ENCODE peak calls at places on chromosomes 5 and 9, in seven cellular contexts. F is pancreas, U is Panc1, H is fibroblast of mammary gland, I is heart right ventricle, Z is cardiac muscle cell, Y is thyroid gland. B is an unnamed sample.
A peak's percentile ranks its signal among the peaks of the same experiment; 100 is the strongest.

GRCh38 chr9:87157366-87158031 is 210.2 kb upstream of the GAS1 start:
- DNase-seq in H (no peak), I (no peak), F (no peak), Z (no peak), U (no peak), Y (peak; percentile 71), B (peak; percentile 54)

GRCh38 chr9:95947118-95947517 is 71.6 kb downstream of the ERCC6L2 start:
- DNase-seq in Z (no peak), Y (no peak), U (no peak), F (no peak), I (no peak), H (no peak), B (no peak)

GRCh38 chr9:85430659-85431370 is 310.9 kb downstream of the AGTPBP1 start:
- DNase-seq in F (no peak), Z (no peak), H (peak; percentile 4), I (peak; percentile 44), Y (no peak), U (no peak), B (no peak)

GRCh38 chr5:124661317-124662141 is 84.9 kb downstream of the ZNF608 start:
- DNase-seq in Y (peak; percentile 63), F (peak; percentile 36), U (no peak), I (no peak), Z (peak; percentile 82), H (peak; percentile 72), B (peak; percentile 81)

GRCh38 chr5:10499776-10500175 is 58.1 kb downstream of the ROPN1L start:
- DNase-seq in U (no peak), H (no peak), Y (no peak), Z (no peak), I (no peak), F (no peak), B (no peak)

GRCh38 chr9:108838017-108838416 is 17.8 kb downstream of the ACTL7B start:
- DNase-seq in Y (no peak), F (no peak), I (no peak), Z (no peak), H (peak; percentile 50), U (no peak), B (peak; percentile 13)

GRCh38 chr5:54224083-54224836 is 86.1 kb downstream of the ARL15 start:
- DNase-seq in U (no peak), I (no peak), H (peak; percentile 27), Y (no peak), F (no peak), Z (no peak), B (peak; percentile 21)

GRCh38 chr9:121510766-121511555 is 11.3 kb upstream of the GGTA1 start:
- DNase-seq in Z (peak; percentile 65), Y (peak; percentile 10), U (no peak), F (no peak), H (no peak), I (peak; percentile 53), B (peak; percentile 20)

GRCh38 chr9:71490810-71491209 is 277.5 kb downstream of the CEMIP2 start:
- DNase-seq in H (peak; percentile 2), I (no peak), Z (no peak), Y (no peak), F (no peak), U (no peak), B (no peak)

GRCh38 chr5:67291671-67292070 is 95.1 kb upstream of the CD180 start:
- DNase-seq in U (no peak), H (no peak), Y (no peak), Z (no peak), I (no peak), F (no peak), B (no peak)

GRCh38 chr5:96283589-96283988 is 149.5 kb downstream of the PCSK1 start:
- DNase-seq in I (no peak), Y (no peak), H (no peak), Z (no peak), U (no peak), F (no peak), B (no peak)

GRCh38 chr9:75181748-75182147 is 93.4 kb downstream of the OSTF1 start:
- DNase-seq in H (peak; percentile 55), I (no peak), Y (no peak), Z (no peak), F (no peak), U (peak; percentile 7), B (no peak)

GRCh38 chr9:30723656-30724055 is 1660.8 kb upstream of the ACO1 start:
- DNase-seq in H (no peak), Z (no peak), F (no peak), I (no peak), Y (no peak), U (no peak), B (no peak)

GRCh38 chr5:151683936-151684586 is 2.7 kb downstream of the SPARC start:
- DNase-seq in I (no peak), U (no peak), H (no peak), Y (no peak), Z (no peak), F (no peak), B (peak; percentile 36)

GRCh38 chr5:80703291-80703690 is 48.5 kb upstream of the DHFR start:
- DNase-seq in I (no peak), Z (no peak), F (no peak), H (no peak), Y (no peak), U (no peak), B (no peak)

GRCh38 chr5:36692791-36693763 is 86.7 kb downstream of the SLC1A3 start:
- DNase-seq in U (no peak), Y (peak; percentile 75), Z (peak; percentile 88), I (peak; percentile 77), F (peak; percentile 56), H (peak; percentile 75), B (peak; percentile 74)

GRCh38 chr5:103505581-103506305 is 56.8 kb downstream of the NUDT12 start:
- DNase-seq in F (no peak), H (peak; percentile 94), Y (no peak), U (no peak), I (no peak), Z (no peak), B (peak; percentile 94)

GRCh38 chr5:75405296-75405695 is 68.3 kb downstream of the HMGCR start:
- DNase-seq in I (no peak), U (no peak), Z (no peak), Y (no peak), F (no peak), H (peak; percentile 20), B (no peak)

GRCh38 chr5:34474573-34475021 is 181.5 kb upstream of the RAI14 start:
- DNase-seq in I (no peak), Y (no peak), U (peak; percentile 58), F (no peak), Z (peak; percentile 55), H (peak; percentile 72), B (peak; percentile 72)

GRCh38 chr5:127029513-127030258 is 672 bp downstream of the MARCHF3 start:
- DNase-seq in H (peak; percentile 63), Z (peak; percentile 60), Y (peak; percentile 48), I (peak; percentile 50), U (no peak), F (peak; percentile 59), B (peak; percentile 59)

GRCh38 chr5:135328128-135328687 is 70.8 kb downstream of the MACROH2A1 start:
- DNase-seq in I (no peak), U (no peak), Z (no peak), Y (no peak), F (no peak), H (no peak), B (no peak)

GRCh38 chr5:167798427-167798826 is 493.0 kb upstream of the WWC1 start:
- DNase-seq in Z (no peak), U (no peak), Y (no peak), I (no peak), H (no peak), F (no peak), B (no peak)

GRCh38 chr9:133275105-133276000 is at the start of gene ABO:
- DNase-seq in Y (peak; percentile 67), H (no peak), F (peak; percentile 54), U (no peak), I (peak; percentile 44), Z (peak; percentile 30), B (no peak)

GRCh38 chr5:3197699-3198098 is 397.9 kb upstream of the IRX1 start:
- DNase-seq in U (no peak), F (no peak), Z (peak; percentile 75), Y (no peak), I (no peak), H (no peak), B (no peak)

DNA sequence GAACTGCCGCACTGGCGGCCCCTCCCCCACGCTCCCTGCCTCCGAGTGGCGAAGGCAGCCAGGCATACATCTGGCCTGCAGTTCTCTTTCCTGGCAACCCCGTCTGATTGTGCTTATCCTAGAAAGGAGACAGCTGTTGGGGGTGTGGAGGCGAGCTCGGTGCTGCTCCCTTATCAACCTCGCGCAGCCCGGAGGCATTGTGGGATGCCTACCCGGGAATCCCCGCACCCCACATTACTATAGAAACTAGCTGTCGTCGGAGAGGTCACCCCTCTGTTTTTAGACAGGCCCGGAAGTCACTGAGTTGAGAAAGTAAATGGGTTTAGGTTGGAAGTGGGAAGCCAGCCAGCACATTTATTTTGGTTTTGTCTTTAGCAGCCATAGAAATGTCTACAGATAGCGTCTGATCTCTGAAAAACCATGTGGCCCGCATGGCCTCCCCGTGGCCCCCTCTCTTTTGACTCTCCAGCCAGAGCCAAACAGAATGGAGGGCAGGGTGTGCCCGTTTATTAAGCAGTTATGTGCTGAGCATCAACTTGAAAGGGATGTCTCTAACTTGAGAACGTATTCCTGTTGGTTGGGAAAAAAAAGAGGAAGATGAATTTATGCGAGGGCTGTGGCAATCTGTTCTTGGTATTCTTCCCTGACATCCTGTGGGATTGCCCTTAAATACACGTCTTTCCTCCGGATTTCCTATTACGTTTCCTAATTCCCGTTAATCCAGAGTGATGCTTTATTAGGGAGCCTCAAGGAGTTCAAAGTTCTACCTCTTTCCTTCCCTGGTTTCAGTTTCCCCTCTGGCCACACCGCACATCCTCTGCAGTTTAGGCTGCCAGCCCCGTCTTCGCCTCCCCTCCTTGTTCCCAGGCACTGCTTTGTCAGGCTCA is 3.9 kb downstream of the STC2 start:
- DNase-seq in H (peak; percentile 83), U (no peak), Y (peak; percentile 96), I (peak; percentile 81), F (peak; percentile 97), Z (no peak), B (peak; percentile 96)
- H3K4me3 ChIP-seq in H (peak overlapping the region; percentile 3), U (peak overlapping the region; percentile 92), Y (no peak overlapping the region), I (peak overlapping the region; percentile 2), F (peak overlapping the region; percentile 64), Z (no peak overlapping the region), B (peak overlapping the region; percentile 98)

DNA sequence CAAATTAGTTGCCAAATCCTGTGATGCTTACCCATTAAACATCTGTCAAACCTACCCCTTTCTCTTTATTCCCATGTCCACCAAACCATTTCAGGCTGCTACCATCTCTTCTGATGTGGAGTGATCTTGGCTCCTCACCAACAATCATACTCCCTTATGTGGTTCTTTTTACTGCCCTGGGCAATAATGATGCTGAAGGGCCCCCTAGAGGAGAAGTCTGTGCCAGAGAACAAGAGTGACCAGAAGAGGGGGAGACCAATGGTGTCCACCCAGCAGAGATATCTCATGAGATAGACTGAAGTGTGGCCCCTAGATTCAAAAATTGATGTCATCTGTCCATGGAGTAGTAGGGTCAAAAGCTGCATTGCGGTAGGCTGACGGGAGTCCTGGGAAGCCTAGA is 10.9 kb downstream of the LRRC70 start:
- DNase-seq in H (no peak), Z (no peak), U (no peak), F (no peak), Y (no peak), I (no peak), B (no peak)
- TF ChIP-seq CTCF in H (no peak), Z (no peak), U (peak; percentile 21), F (no peak), Y (no peak), I (no peak), B (no peak)

GRCh38 chr9:37029776-37030590 is 4.1 kb downstream of the PAX5 start:
- DNase-seq in H (no peak), U (no peak), Y (no peak), Z (no peak), F (no peak), I (no peak), B (no peak)
- H3K4me3 ChIP-seq in H (no peak overlapping the region), U (no peak overlapping the region), Y (no peak overlapping the region), Z (no peak overlapping the region), F (no peak overlapping the region), I (no peak overlapping the region), B (no peak overlapping the region)

GRCh38 chr9:76756273-76756650 is 8.0 kb upstream of the PCA3 start:
- DNase-seq in I (no peak), U (no peak), Y (peak; percentile 35), Z (peak; percentile 24), H (peak; percentile 44), F (no peak), B (peak; percentile 64)
- TF ChIP-seq CTCF in I (peak; percentile 14), U (peak; percentile 56), Y (no peak), Z (no peak), H (peak; percentile 20), F (no peak), B (peak; percentile 42)